ENCODE peak calls at places on chromosomes 3 and 15, in ten cellular contexts. One of them, this sample, is unnamed.

GRCh38 chr3:48564022-48564421 is 441 bp upstream of the UCN2 start:
- DNase-seq in NCI-H1930: no peak
- DNase-seq in neuronal stem cell: no peak
- DNase-seq in NCI-H2171 treated with DMSO at 0.1 percent for 48 hours: no peak
- DNase-seq in B cell: no peak
- DNase-seq in stimulated activated CD8-positive, alpha-beta memory T cell treated with anti-CD3 and anti-CD28 coated beads, Interleukin-4, amount 100 ng/mL, for 1 hour: peak
- DNase-seq in germinal center: no peak
- DNase-seq in CD4-positive, CD25-positive, alpha-beta regulatory T cell: no peak
- DNase-seq in ecto neural progenitor cell: no peak
- DNase-seq in astrocyte of the hippocampus: peak
- DNase-seq in this sample: no peak

GRCh38 chr15:65921780-65922179 is 52.5 kb downstream of the RAB11A start:
- DNase-seq in NCI-H1930: no peak
- DNase-seq in neuronal stem cell: no peak
- DNase-seq in NCI-H2171 treated with DMSO at 0.1 percent for 48 hours: no peak
- DNase-seq in B cell: peak
- DNase-seq in stimulated activated CD8-positive, alpha-beta memory T cell treated with anti-CD3 and anti-CD28 coated beads, Interleukin-4, amount 100 ng/mL, for 1 hour: no peak
- DNase-seq in germinal center: peak
- DNase-seq in CD4-positive, CD25-positive, alpha-beta regulatory T cell: no peak
- DNase-seq in ecto neural progenitor cell: no peak
- DNase-seq in astrocyte of the hippocampus: no peak
- DNase-seq in this sample: no peak

GRCh38 chr15:89364341-89364740 is 29.7 kb upstream of the POLG start:
- DNase-seq in NCI-H1930: no peak
- DNase-seq in neuronal stem cell: no peak
- DNase-seq in NCI-H2171 treated with DMSO at 0.1 percent for 48 hours: peak
- DNase-seq in B cell: no peak
- DNase-seq in stimulated activated CD8-positive, alpha-beta memory T cell treated with anti-CD3 and anti-CD28 coated beads, Interleukin-4, amount 100 ng/mL, for 1 hour: no peak
- DNase-seq in germinal center: no peak
- DNase-seq in CD4-positive, CD25-positive, alpha-beta regulatory T cell: no peak
- DNase-seq in ecto neural progenitor cell: no peak
- DNase-seq in astrocyte of the hippocampus: no peak
- DNase-seq in this sample: no peak

GRCh38 chr3:150653110-150653561 is 50.0 kb downstream of the SELENOT start:
- DNase-seq in NCI-H1930: no peak
- DNase-seq in neuronal stem cell: no peak
- DNase-seq in NCI-H2171 treated with DMSO at 0.1 percent for 48 hours: no peak
- DNase-seq in B cell: no peak
- DNase-seq in stimulated activated CD8-positive, alpha-beta memory T cell treated with anti-CD3 and anti-CD28 coated beads, Interleukin-4, amount 100 ng/mL, for 1 hour: no peak
- DNase-seq in germinal center: no peak
- DNase-seq in CD4-positive, CD25-positive, alpha-beta regulatory T cell: no peak
- DNase-seq in ecto neural progenitor cell: no peak
- DNase-seq in astrocyte of the hippocampus: no peak
- DNase-seq in this sample: no peak

GRCh38 chr3:187518207-187518606 is 150.0 kb downstream of the RTP4 start:
- DNase-seq in NCI-H1930: no peak
- DNase-seq in neuronal stem cell: no peak
- DNase-seq in NCI-H2171 treated with DMSO at 0.1 percent for 48 hours: no peak
- DNase-seq in B cell: no peak
- DNase-seq in stimulated activated CD8-positive, alpha-beta memory T cell treated with anti-CD3 and anti-CD28 coated beads, Interleukin-4, amount 100 ng/mL, for 1 hour: no peak
- DNase-seq in germinal center: no peak
- DNase-seq in CD4-positive, CD25-positive, alpha-beta regulatory T cell: no peak
- DNase-seq in ecto neural progenitor cell: no peak
- DNase-seq in astrocyte of the hippocampus: no peak
- DNase-seq in this sample: peak

GRCh38 chr3:66392512-66392911 is 108.3 kb downstream of the LRIG1 start:
- DNase-seq in NCI-H1930: no peak
- DNase-seq in neuronal stem cell: no peak
- DNase-seq in NCI-H2171 treated with DMSO at 0.1 percent for 48 hours: peak
- DNase-seq in B cell: no peak
- DNase-seq in stimulated activated CD8-positive, alpha-beta memory T cell treated with anti-CD3 and anti-CD28 coated beads, Interleukin-4, amount 100 ng/mL, for 1 hour: no peak
- DNase-seq in germinal center: no peak
- DNase-seq in CD4-positive, CD25-positive, alpha-beta regulatory T cell: no peak
- DNase-seq in ecto neural progenitor cell: no peak
- DNase-seq in astrocyte of the hippocampus: no peak
- DNase-seq in this sample: no peak

GRCh38 chr3:195838714-195839113 is 27.0 kb upstream of the MUC4 start:
- DNase-seq in NCI-H1930: no peak
- DNase-seq in neuronal stem cell: no peak
- DNase-seq in NCI-H2171 treated with DMSO at 0.1 percent for 48 hours: no peak
- DNase-seq in B cell: no peak
- DNase-seq in stimulated activated CD8-positive, alpha-beta memory T cell treated with anti-CD3 and anti-CD28 coated beads, Interleukin-4, amount 100 ng/mL, for 1 hour: no peak
- DNase-seq in germinal center: peak
- DNase-seq in CD4-positive, CD25-positive, alpha-beta regulatory T cell: no peak
- DNase-seq in ecto neural progenitor cell: no peak
- DNase-seq in astrocyte of the hippocampus: no peak
- DNase-seq in this sample: no peak

GRCh38 chr3:180250172-180250571 is 213.4 kb upstream of the PEX5L start:
- DNase-seq in NCI-H1930: no peak
- DNase-seq in neuronal stem cell: no peak
- DNase-seq in NCI-H2171 treated with DMSO at 0.1 percent for 48 hours: peak
- DNase-seq in B cell: no peak
- DNase-seq in stimulated activated CD8-positive, alpha-beta memory T cell treated with anti-CD3 and anti-CD28 coated beads, Interleukin-4, amount 100 ng/mL, for 1 hour: no peak
- DNase-seq in germinal center: no peak
- DNase-seq in CD4-positive, CD25-positive, alpha-beta regulatory T cell: no peak
- DNase-seq in ecto neural progenitor cell: no peak
- DNase-seq in astrocyte of the hippocampus: no peak
- DNase-seq in this sample: no peak

GRCh38 chr3:12759097-12759679 is at the start of gene TMEM40:
- DNase-seq in NCI-H1930: no peak
- DNase-seq in neuronal stem cell: no peak
- DNase-seq in NCI-H2171 treated with DMSO at 0.1 percent for 48 hours: peak
- DNase-seq in B cell: no peak
- DNase-seq in stimulated activated CD8-positive, alpha-beta memory T cell treated with anti-CD3 and anti-CD28 coated beads, Interleukin-4, amount 100 ng/mL, for 1 hour: no peak
- DNase-seq in germinal center: no peak
- DNase-seq in CD4-positive, CD25-positive, alpha-beta regulatory T cell: no peak
- DNase-seq in ecto neural progenitor cell: no peak
- DNase-seq in astrocyte of the hippocampus: no peak
- DNase-seq in this sample: no peak

GRCh38 chr3:37892917-37893595 is 31.4 kb downstream of the CTDSPL start:
- DNase-seq in NCI-H1930: no peak
- DNase-seq in neuronal stem cell: no peak
- DNase-seq in NCI-H2171 treated with DMSO at 0.1 percent for 48 hours: no peak
- DNase-seq in B cell: no peak
- DNase-seq in stimulated activated CD8-positive, alpha-beta memory T cell treated with anti-CD3 and anti-CD28 coated beads, Interleukin-4, amount 100 ng/mL, for 1 hour: no peak
- DNase-seq in germinal center: no peak
- DNase-seq in CD4-positive, CD25-positive, alpha-beta regulatory T cell: no peak
- DNase-seq in ecto neural progenitor cell: no peak
- DNase-seq in astrocyte of the hippocampus: no peak
- DNase-seq in this sample: no peak

GRCh38 chr3:44237665-44238064 is 4.0 kb upstream of the TOPAZ1 start:
- DNase-seq in NCI-H1930: no peak
- DNase-seq in neuronal stem cell: no peak
- DNase-seq in NCI-H2171 treated with DMSO at 0.1 percent for 48 hours: no peak
- DNase-seq in B cell: no peak
- DNase-seq in stimulated activated CD8-positive, alpha-beta memory T cell treated with anti-CD3 and anti-CD28 coated beads, Interleukin-4, amount 100 ng/mL, for 1 hour: no peak
- DNase-seq in germinal center: no peak
- DNase-seq in CD4-positive, CD25-positive, alpha-beta regulatory T cell: no peak
- DNase-seq in ecto neural progenitor cell: no peak
- DNase-seq in astrocyte of the hippocampus: no peak
- DNase-seq in this sample: no peak

GRCh38 chr3:98733778-98734281 is 29.3 kb upstream of the ST3GAL6 start:
- DNase-seq in NCI-H1930: no peak
- DNase-seq in neuronal stem cell: peak
- DNase-seq in NCI-H2171 treated with DMSO at 0.1 percent for 48 hours: peak
- DNase-seq in B cell: no peak
- DNase-seq in stimulated activated CD8-positive, alpha-beta memory T cell treated with anti-CD3 and anti-CD28 coated beads, Interleukin-4, amount 100 ng/mL, for 1 hour: no peak
- DNase-seq in germinal center: no peak
- DNase-seq in CD4-positive, CD25-positive, alpha-beta regulatory T cell: no peak
- DNase-seq in ecto neural progenitor cell: no peak
- DNase-seq in astrocyte of the hippocampus: peak
- DNase-seq in this sample: no peak

GRCh38 chr3:175983369-175983768 is 1124.2 kb downstream of the NAALADL2 start:
- DNase-seq in NCI-H1930: no peak
- DNase-seq in neuronal stem cell: no peak
- DNase-seq in NCI-H2171 treated with DMSO at 0.1 percent for 48 hours: no peak
- DNase-seq in B cell: no peak
- DNase-seq in stimulated activated CD8-positive, alpha-beta memory T cell treated with anti-CD3 and anti-CD28 coated beads, Interleukin-4, amount 100 ng/mL, for 1 hour: no peak
- DNase-seq in germinal center: no peak
- DNase-seq in CD4-positive, CD25-positive, alpha-beta regulatory T cell: no peak
- DNase-seq in ecto neural progenitor cell: no peak
- DNase-seq in astrocyte of the hippocampus: peak
- DNase-seq in this sample: no peak